ENCODE peak calls at places on chromosomes 4 and X, in eight cellular contexts. Y, S, R, J, G, B, M and X are unnamed samples.

GRCh38 chrX:129759576-129760061 is 20.1 kb upstream of the SASH3 start:
- DNase-seq in R (no peak), G (peak), M (peak), Y (no peak), B (peak), S (no peak), J (no peak), X (peak)

GRCh38 chr4:85928775-85929585 is 430.9 kb downstream of the MAPK10 start:
- DNase-seq in G (peak), B (no peak), Y (no peak), R (no peak), M (no peak), J (no peak), S (no peak), X (no peak)

GRCh38 chr4:106238819-106239420 is 77.1 kb downstream of the TBCK start:
- DNase-seq in Y (no peak), B (no peak), S (peak), R (no peak), M (peak), G (peak), J (peak), X (no peak)

GRCh38 chrX:44952329-44953027 is 79.5 kb downstream of the KDM6A start:
- DNase-seq in B (no peak), Y (no peak), G (no peak), J (no peak), M (no peak), R (no peak), S (no peak), X (no peak)

GRCh38 chr4:184792950-184793555 is 32.7 kb downstream of the ACSL1 start:
- DNase-seq in S (peak), Y (no peak), R (no peak), J (no peak), M (peak), B (no peak), G (peak), X (peak)

GRCh38 chrX:10110984-10111363 is 45.8 kb upstream of the CLCN4 start:
- DNase-seq in R (no peak), J (no peak), B (peak), S (no peak), Y (no peak), M (no peak), G (no peak), X (no peak)

GRCh38 chr4:184163813-184164212 is 53.9 kb downstream of the ENPP6 start:
- DNase-seq in G (peak), J (peak), R (no peak), B (no peak), S (peak), Y (no peak), M (peak), X (no peak)

GRCh38 chr4:7792616-7793015 is 147.0 kb downstream of the AFAP1 start:
- DNase-seq in Y (no peak), G (peak), M (no peak), B (no peak), S (no peak), R (no peak), J (no peak), X (peak)

GRCh38 chrX:129233791-129234190 is 289.5 kb downstream of the SMARCA1 start:
- DNase-seq in B (no peak), J (no peak), M (no peak), R (no peak), S (no peak), G (no peak), Y (no peak), X (no peak)

GRCh38 chrX:8868070-8868795 is 67.0 kb upstream of the FAM9A start:
- DNase-seq in S (no peak), M (peak), R (no peak), J (peak), B (no peak), Y (no peak), G (peak), X (no peak)

GRCh38 chr4:47104986-47105385 is 73.6 kb downstream of the GABRB1 start:
- DNase-seq in R (no peak), S (no peak), B (no peak), M (no peak), J (no peak), G (no peak), Y (no peak), X (no peak)

GRCh38 chr4:183405371-183405770 is 39.1 kb upstream of the CDKN2AIP start:
- DNase-seq in M (no peak), B (no peak), Y (no peak), G (no peak), S (no peak), J (no peak), R (no peak), X (no peak)

GRCh38 chr4:53908661-53909078 is 155.7 kb downstream of the CHIC2 start:
- DNase-seq in J (peak), G (peak), Y (peak), B (no peak), M (peak), R (peak), S (peak), X (no peak)

GRCh38 chrX:134547047-134547679 is 87.2 kb downstream of the HPRT1 start:
- DNase-seq in M (no peak), B (no peak), S (no peak), R (no peak), Y (no peak), G (peak), J (no peak), X (peak)

GRCh38 chrX:134374294-134374693 is 85.7 kb upstream of the HPRT1 start:
- DNase-seq in S (no peak), B (no peak), G (no peak), M (peak), J (no peak), R (no peak), Y (no peak), X (no peak)

GRCh38 chr4:3201718-3202702 is 46.9 kb upstream of the MSANTD1 start:
- DNase-seq in S (peak), R (no peak), J (no peak), G (peak), Y (no peak), M (no peak), B (peak), X (peak)

GRCh38 chr4:150209140-150209829 is 131.0 kb downstream of the DCLK2 start:
- DNase-seq in B (no peak), R (peak), Y (no peak), G (peak), M (peak), J (peak), S (peak), X (peak)

GRCh38 chr4:118034061-118034785 is at the start of gene NDST3:
- DNase-seq in G (peak), S (peak), M (peak), B (no peak), R (peak), J (peak), Y (peak), X (peak)

GRCh38 chr4:113878718-113879117 is 100.7 kb downstream of the ARSJ start:
- DNase-seq in J (peak), S (no peak), M (peak), B (no peak), R (no peak), G (peak), Y (no peak), X (no peak)